ENCODE peak calls at places on chromosomes 4 and X, in nine cellular contexts. Z is heart right ventricle; D is OCI-LY7; R is Peyer's patch; Y is effector memory CD4-positive, alpha-beta T cell; U is hepatocyte; T is tibial artery; C is A549; V is caudate nucleus. N is an unnamed sample.
A peak's percentile ranks its signal among the peaks of the same experiment; 100 is the strongest.

GRCh38 chr4:183434264-183435045 is 10.0 kb upstream of the CDKN2AIP start:
- DNase-seq in T (no peak), V (no peak), D (no peak), Y (no peak), U (no peak), Z (no peak), C (no peak), R (no peak), N (no peak)

GRCh38 chrX:31499120-31499519 is 427.3 kb upstream of the FTHL17 start:
- DNase-seq in D (no peak), V (no peak), Y (no peak), R (no peak), T (no peak), U (no peak), C (no peak), Z (no peak), N (no peak)

GRCh38 chr4:3062466-3062865 is 11.9 kb downstream of the HTT-AS start:
- DNase-seq in T (no peak), U (no peak), Y (no peak), D (no peak), R (no peak), C (no peak), Z (no peak), V (no peak), N (no peak)

GRCh38 chr4:15153662-15154061 is 151.4 kb downstream of the CPEB2 start:
- DNase-seq in Y (no peak), C (no peak), U (no peak), R (no peak), V (no peak), Z (no peak), D (no peak), T (no peak), N (no peak)

GRCh38 chrX:136130931-136131843 is 16.1 kb upstream of the FHL1 start:
- DNase-seq in R (no peak), U (no peak), T (no peak), C (peak; percentile 40), Y (no peak), V (no peak), D (peak; percentile 14), Z (no peak), N (no peak)

GRCh38 chr4:15836362-15836761 is 58.2 kb downstream of the CD38 start:
- DNase-seq in Y (no peak), C (peak; percentile 37), R (no peak), T (no peak), V (no peak), Z (no peak), D (no peak), U (peak; percentile 15), N (no peak)

GRCh38 chr4:153241970-153242847 is 38.0 kb downstream of the TRIM2 start:
- DNase-seq in V (no peak), D (no peak), U (peak; percentile 44), R (no peak), Y (no peak), Z (no peak), C (no peak), T (no peak), N (no peak)

GRCh38 chr4:151940290-151940689 is 179.5 kb upstream of the GATB start:
- DNase-seq in Z (no peak), Y (no peak), D (no peak), T (no peak), C (no peak), R (no peak), V (no peak), U (no peak), N (no peak)

GRCh38 chrX:132481449-132481848 is 7.4 kb downstream of the MBNL3 start:
- DNase-seq in R (no peak), T (no peak), Y (no peak), C (no peak), U (no peak), Z (no peak), D (no peak), V (no peak), N (no peak)
- H3K27ac ChIP-seq in R (peak overlapping the region; percentile 74), T (no peak overlapping the region), Y (peak overlapping the region; percentile 76), C (no peak overlapping the region), U (peak overlapping the region; percentile 76), Z (no peak overlapping the region), D (peak overlapping the region; percentile 100), V (no peak overlapping the region), N (no peak overlapping the region)

DNA sequence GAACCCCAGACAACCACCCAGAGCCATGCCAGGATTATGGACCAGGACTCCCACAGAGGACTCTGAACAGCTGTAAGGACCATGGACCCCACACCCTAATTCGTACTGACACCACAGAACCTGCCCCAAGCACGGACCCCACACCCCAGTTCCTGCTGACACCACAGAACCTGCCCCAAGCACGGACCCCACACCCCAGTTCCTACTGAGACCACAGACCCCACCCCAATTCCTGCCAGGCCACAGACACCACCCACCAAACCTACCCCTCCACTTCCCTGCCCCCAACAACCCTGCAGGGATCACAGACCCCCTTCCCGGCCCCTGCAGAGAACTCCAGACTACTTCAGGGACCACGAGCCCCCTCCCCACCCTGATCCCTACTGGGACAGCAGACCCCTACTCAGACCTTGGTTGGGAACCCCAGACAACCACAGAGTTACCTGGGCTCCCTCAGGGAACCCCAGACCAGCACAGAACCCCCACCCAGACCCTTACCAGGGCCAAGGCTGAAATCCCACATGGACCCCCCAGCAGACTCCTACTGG is 1.4 kb upstream of the DHRSX start:
- DNase-seq in V (no peak), Z (no peak), R (no peak), C (no peak), T (no peak), Y (no peak), U (no peak), D (no peak), N (no peak)
- H3K27ac ChIP-seq in V (no peak overlapping the region), Z (no peak overlapping the region), R (no peak overlapping the region), C (peak overlapping the region; percentile 100), T (no peak overlapping the region), Y (no peak overlapping the region), U (peak overlapping the region; percentile 87), D (peak overlapping the region; percentile 0), N (no peak overlapping the region)

DNA sequence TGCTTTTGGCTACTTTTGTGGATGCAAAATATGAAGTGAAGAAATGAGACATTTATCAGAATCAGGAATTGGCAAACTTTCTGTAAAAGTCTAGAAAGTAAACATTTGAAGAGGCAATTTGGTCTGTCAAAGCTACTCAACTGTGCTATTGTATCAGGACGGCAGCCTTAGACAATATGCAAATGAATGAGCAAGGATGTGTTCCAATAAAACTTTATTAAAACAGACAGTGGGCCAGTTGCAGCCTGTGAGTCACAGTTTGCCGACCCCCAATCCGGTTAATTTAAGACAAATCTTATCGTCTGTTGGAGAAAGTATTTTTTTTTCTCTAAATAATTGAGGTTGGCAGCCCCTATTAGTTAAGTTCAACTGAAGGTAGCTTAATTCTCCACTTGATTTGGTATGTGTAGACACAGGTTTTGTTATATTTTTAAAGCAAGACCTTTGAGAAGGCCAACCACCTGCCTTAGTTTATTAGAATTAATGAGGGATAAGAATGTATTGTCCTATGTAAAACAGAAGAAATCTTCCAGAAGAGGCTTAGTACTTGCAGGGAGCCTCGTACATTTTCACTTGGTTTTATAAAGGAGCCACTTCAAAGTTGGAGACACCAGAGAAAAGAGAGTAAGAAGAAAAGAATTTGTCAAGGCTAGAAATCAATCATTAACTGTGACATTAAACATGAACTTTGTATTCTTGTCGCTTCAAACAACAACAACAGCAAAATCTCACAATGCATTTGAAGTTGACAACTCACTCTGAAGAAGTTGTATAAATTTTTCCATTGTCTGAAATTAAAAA is 81.6 kb upstream of the FAT1 start:
- DNase-seq in R (no peak), Z (no peak), U (no peak), D (no peak), Y (no peak), T (no peak), C (no peak), V (no peak), N (no peak)
- H3K27ac ChIP-seq in R (no peak overlapping the region), Z (no peak overlapping the region), U (peak overlapping the region; percentile 60), D (no peak overlapping the region), Y (no peak overlapping the region), T (no peak overlapping the region), C (peak overlapping the region; percentile 52), V (no peak overlapping the region), N (no peak overlapping the region)

GRCh38 chrX:7330551-7330950 is 182.6 kb upstream of the PUDP start:
- DNase-seq in D (no peak), V (no peak), Y (no peak), T (no peak), Z (no peak), C (no peak), R (no peak), U (no peak), N (no peak)
- H3K27ac ChIP-seq in D (no peak overlapping the region), V (peak overlapping the region; percentile 73), Y (no peak overlapping the region), T (peak overlapping the region; percentile 75), Z (no peak overlapping the region), C (no peak overlapping the region), R (no peak overlapping the region), U (no peak overlapping the region), N (no peak overlapping the region)